ENCODE peak calls at places on chromosome 16, in five cellular contexts. P, U, F, J and H are unnamed samples.
A peak's percentile ranks its signal among the peaks of the same experiment; 100 is the strongest.

GRCh38 chr16:12617401-12617819 is 186.3 kb downstream of the CPPED1 start:
- DNase-seq in F (no peak), J (no peak), P (peak; percentile 57), U (no peak), H (no peak)

GRCh38 chr16:29986231-29986630 is 9.2 kb downstream of the HIRIP3 start:
- DNase-seq in P (no peak), F (no peak), J (no peak), U (no peak), H (no peak)

GRCh38 chr16:71431176-71431575 is 10.7 kb downstream of the TLE7 start:
- DNase-seq in P (no peak), U (no peak), J (no peak), F (no peak), H (no peak)

GRCh38 chr16:54061454-54061853 is 225.1 kb downstream of the IRX3 start:
- DNase-seq in J (no peak), P (no peak), F (no peak), U (no peak), H (no peak)

GRCh38 chr16:73019456-73020362 is 28.2 kb downstream of the ZFHX3 start:
- DNase-seq in J (peak; percentile 71), F (no peak), P (no peak), U (peak; percentile 48), H (no peak)

GRCh38 chr16:85610059-85610445 is 3.1 kb upstream of the GSE1 start:
- DNase-seq in J (peak; percentile 31), U (no peak), F (no peak), P (no peak), H (no peak)

GRCh38 chr16:88649924-88650748 is 717 bp downstream of the CYBA start:
- DNase-seq in F (no peak), U (no peak), P (peak; percentile 83), J (no peak), H (no peak)

GRCh38 chr16:57178296-57178695 is 7.5 kb downstream of the PSME3IP1 start:
- DNase-seq in J (no peak), F (no peak), U (no peak), P (no peak), H (no peak)

GRCh38 chr16:83402160-83402794 is 405.5 kb upstream of the HSBP1 start:
- DNase-seq in U (no peak), P (no peak), F (no peak), J (no peak), H (no peak)

GRCh38 chr16:8887952-8888560 is 5.9 kb downstream of the LITAFD start:
- DNase-seq in U (no peak), F (no peak), P (no peak), J (peak; percentile 52), H (no peak)

GRCh38 chr16:65178151-65178550 is 56.3 kb upstream of the CDH11 start:
- DNase-seq in F (no peak), P (no peak), U (no peak), J (peak; percentile 9), H (no peak)

GRCh38 chr16:88650749-88651275 is at the start of gene CYBA:
- DNase-seq in P (no peak), J (no peak), F (peak; percentile 68), U (peak; percentile 95), H (peak; percentile 81)

GRCh38 chr16:28923652-28924398 is 1.2 kb downstream of the RABEP2 start:
- DNase-seq in P (no peak), F (no peak), U (no peak), J (no peak), H (no peak)

GRCh38 chr16:23835390-23836077 is at the start of gene PRKCB:
- DNase-seq in F (peak; percentile 88), P (no peak), U (no peak), J (no peak), H (peak; percentile 83)

GRCh38 chr16:3879887-3880564 is 487 bp downstream of the CREBBP start:
- DNase-seq in P (peak; percentile 90), U (peak; percentile 86), F (peak; percentile 67), J (peak; percentile 47), H (peak; percentile 64)

GRCh38 chr16:75022567-75022966 is 23.7 kb downstream of the ZNRF1 start:
- DNase-seq in F (no peak), J (no peak), P (no peak), U (no peak), H (no peak)

GRCh38 chr16:2603165-2604015 is 65.6 kb downstream of the PDPK1 start:
- DNase-seq in U (peak; percentile 99), P (peak; percentile 97), F (peak; percentile 73), J (peak; percentile 93), H (peak; percentile 94)

GRCh38 chr16:71658771-71659170 is 32.8 kb downstream of the MARVELD3 start:
- DNase-seq in F (no peak), U (no peak), P (no peak), J (no peak), H (no peak)

GRCh38 chr16:50470687-50471086 is 77.5 kb upstream of the NKD1 start:
- DNase-seq in U (no peak), P (no peak), J (no peak), F (no peak), H (no peak)

GRCh38 chr16:87607223-87607622 is 4.9 kb downstream of the JPH3 start:
- DNase-seq in U (no peak), J (no peak), F (no peak), P (no peak), H (no peak)

GRCh38 chr16:29645699-29646187 is 17.3 kb upstream of the SPN start:
- DNase-seq in J (no peak), U (no peak), F (no peak), P (no peak), H (peak; percentile 65)

GRCh38 chr16:88503374-88503770 is 50.3 kb downstream of the ZFPM1 start:
- DNase-seq in J (no peak), F (no peak), P (no peak), U (no peak), H (no peak)